ENCODE peak calls at places on chromosomes 7 and 10, in ten cellular contexts. One of them, this sample, is unnamed.

GRCh38 chr10:132614431-132615341 is 77.1 kb downstream of the INPP5A start:
- DNase-seq in aorta: peak; percentile 54
- DNase-seq in psoas muscle: no peak
- DNase-seq in fibroblast of lung: no peak
- DNase-seq in testis: no peak
- DNase-seq in DND-41: no peak
- DNase-seq in heart right ventricle: no peak
- DNase-seq in Peyer's patch: peak; percentile 31
- DNase-seq in thoracic aorta: no peak
- DNase-seq in OCI-LY7: no peak
- DNase-seq in this sample: no peak

GRCh38 chr10:110918269-110918632 is 729 bp downstream of the BBIP1 start:
- DNase-seq in aorta: peak; percentile 99
- DNase-seq in psoas muscle: no peak
- DNase-seq in fibroblast of lung: peak; percentile 96
- DNase-seq in testis: peak; percentile 97
- DNase-seq in DND-41: peak; percentile 92
- DNase-seq in heart right ventricle: no peak
- DNase-seq in Peyer's patch: no peak
- DNase-seq in thoracic aorta: peak; percentile 87
- DNase-seq in OCI-LY7: no peak
- DNase-seq in this sample: no peak

GRCh38 chr10:77799352-77799751 is 127.2 kb downstream of the DLG5 start:
- DNase-seq in aorta: peak; percentile 45
- DNase-seq in psoas muscle: peak; percentile 1
- DNase-seq in fibroblast of lung: peak; percentile 33
- DNase-seq in testis: no peak
- DNase-seq in DND-41: no peak
- DNase-seq in heart right ventricle: no peak
- DNase-seq in Peyer's patch: no peak
- DNase-seq in thoracic aorta: no peak
- DNase-seq in OCI-LY7: no peak
- DNase-seq in this sample: peak; percentile 72

GRCh38 chr10:48649349-48649944 is 35.2 kb upstream of the WDFY4 start:
- DNase-seq in aorta: no peak
- DNase-seq in psoas muscle: no peak
- DNase-seq in fibroblast of lung: no peak
- DNase-seq in testis: no peak
- DNase-seq in DND-41: no peak
- DNase-seq in heart right ventricle: no peak
- DNase-seq in Peyer's patch: no peak
- DNase-seq in thoracic aorta: no peak
- DNase-seq in OCI-LY7: no peak
- DNase-seq in this sample: no peak

GRCh38 chr10:121284952-121285351 is 313.3 kb downstream of the FGFR2 start:
- DNase-seq in aorta: no peak
- DNase-seq in psoas muscle: no peak
- DNase-seq in fibroblast of lung: no peak
- DNase-seq in testis: peak; percentile 19
- DNase-seq in DND-41: no peak
- DNase-seq in heart right ventricle: no peak
- DNase-seq in Peyer's patch: no peak
- DNase-seq in thoracic aorta: no peak
- DNase-seq in OCI-LY7: no peak
- DNase-seq in this sample: no peak

GRCh38 chr7:78605131-78605530 is 806.6 kb downstream of the PHTF2 start:
- DNase-seq in aorta: no peak
- DNase-seq in psoas muscle: no peak
- DNase-seq in fibroblast of lung: peak; percentile 15
- DNase-seq in testis: no peak
- DNase-seq in DND-41: no peak
- DNase-seq in heart right ventricle: no peak
- DNase-seq in Peyer's patch: no peak
- DNase-seq in thoracic aorta: no peak
- DNase-seq in OCI-LY7: no peak
- DNase-seq in this sample: no peak

GRCh38 chr7:155587486-155587885 is 41.1 kb upstream of the CNPY1 start:
- DNase-seq in aorta: no peak
- DNase-seq in psoas muscle: no peak
- DNase-seq in fibroblast of lung: no peak
- DNase-seq in testis: no peak
- DNase-seq in DND-41: no peak
- DNase-seq in heart right ventricle: no peak
- DNase-seq in Peyer's patch: no peak
- DNase-seq in thoracic aorta: no peak
- DNase-seq in OCI-LY7: no peak
- DNase-seq in this sample: no peak

GRCh38 chr7:2954433-2954853 is 89.2 kb downstream of the CARD11 start:
- DNase-seq in aorta: no peak
- DNase-seq in psoas muscle: no peak
- DNase-seq in fibroblast of lung: no peak
- DNase-seq in testis: no peak
- DNase-seq in DND-41: no peak
- DNase-seq in heart right ventricle: no peak
- DNase-seq in Peyer's patch: no peak
- DNase-seq in thoracic aorta: no peak
- DNase-seq in OCI-LY7: no peak
- DNase-seq in this sample: no peak

GRCh38 chr10:70193391-70193844 is 23.1 kb upstream of the SAR1A start:
- DNase-seq in aorta: no peak
- DNase-seq in psoas muscle: no peak
- DNase-seq in fibroblast of lung: peak; percentile 21
- DNase-seq in testis: no peak
- DNase-seq in DND-41: no peak
- DNase-seq in heart right ventricle: no peak
- DNase-seq in Peyer's patch: no peak
- DNase-seq in thoracic aorta: no peak
- DNase-seq in OCI-LY7: no peak
- DNase-seq in this sample: no peak

DNA sequence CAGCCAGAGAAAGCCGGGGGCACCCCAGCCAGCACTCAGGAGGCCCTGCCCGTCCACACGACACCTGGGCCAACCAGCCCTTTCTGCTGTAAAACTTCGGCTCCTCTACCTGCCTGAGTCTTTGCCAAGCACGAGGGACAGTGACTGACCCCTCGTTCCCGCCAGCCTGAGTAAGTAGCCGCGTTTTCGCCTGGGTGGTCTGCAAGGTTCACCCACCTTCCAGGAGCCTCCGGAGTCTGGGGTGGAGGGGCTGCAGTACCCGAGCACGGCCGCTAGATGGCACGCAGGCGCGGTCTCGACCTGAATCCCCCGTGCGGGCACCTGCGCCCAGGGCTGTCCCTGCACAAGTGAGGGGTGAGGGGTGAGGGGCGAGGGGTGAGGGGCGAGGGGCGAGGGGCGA is 192.7 kb downstream of the PTPRN2 start:
- DNase-seq in aorta: peak; percentile 79
- DNase-seq in psoas muscle: no peak
- DNase-seq in fibroblast of lung: no peak
- DNase-seq in testis: peak; percentile 68
- DNase-seq in DND-41: peak; percentile 51
- DNase-seq in heart right ventricle: peak; percentile 27
- DNase-seq in Peyer's patch: peak; percentile 72
- DNase-seq in thoracic aorta: no peak
- DNase-seq in OCI-LY7: peak; percentile 5
- DNase-seq in this sample: no peak
- H3K9me3 ChIP-seq in aorta: peaks cover 3% of the 10 kb centered on the region
- H3K9me3 ChIP-seq in psoas muscle: peaks cover 3% of the 10 kb centered on the region
- H3K9me3 ChIP-seq in fibroblast of lung: no peaks in the 10 kb centered on the region
- H3K9me3 ChIP-seq in testis: no peaks in the 10 kb centered on the region
- H3K9me3 ChIP-seq in DND-41: peaks cover 5% of the 10 kb centered on the region
- H3K9me3 ChIP-seq in heart right ventricle: peaks cover 14% of the 10 kb centered on the region
- H3K9me3 ChIP-seq in Peyer's patch: no peaks in the 10 kb centered on the region
- H3K9me3 ChIP-seq in thoracic aorta: peaks cover 2% of the 10 kb centered on the region
- H3K9me3 ChIP-seq in OCI-LY7: peaks cover 4% of the 10 kb centered on the region
- H3K9me3 ChIP-seq in this sample: no peaks in the 10 kb centered on the region

GRCh38 chr10:71259282-71259681 is 46.9 kb downstream of the UNC5B start:
- DNase-seq in aorta: no peak
- DNase-seq in psoas muscle: no peak
- DNase-seq in fibroblast of lung: no peak
- DNase-seq in testis: no peak
- DNase-seq in DND-41: no peak
- DNase-seq in heart right ventricle: no peak
- DNase-seq in Peyer's patch: no peak
- DNase-seq in thoracic aorta: no peak
- DNase-seq in OCI-LY7: no peak
- DNase-seq in this sample: no peak
- H3K4me1 ChIP-seq in aorta: no peaks in the 10 kb centered on the region
- H3K4me1 ChIP-seq in psoas muscle: peaks cover 49% of the 10 kb centered on the region
- H3K4me1 ChIP-seq in fibroblast of lung: peaks cover 16% of the 10 kb centered on the region
- H3K4me1 ChIP-seq in testis: peaks cover 27% of the 10 kb centered on the region
- H3K4me1 ChIP-seq in DND-41: no peaks in the 10 kb centered on the region
- H3K4me1 ChIP-seq in heart right ventricle: peaks cover 70% of the 10 kb centered on the region
- H3K4me1 ChIP-seq in Peyer's patch: peaks cover 65% of the 10 kb centered on the region
- H3K4me1 ChIP-seq in thoracic aorta: peaks cover 12% of the 10 kb centered on the region
- H3K4me1 ChIP-seq in OCI-LY7: no peaks in the 10 kb centered on the region
- H3K4me1 ChIP-seq in this sample: no peaks in the 10 kb centered on the region

GRCh38 chr7:158272091-158272490 is 315.5 kb downstream of the PTPRN2 start:
- DNase-seq in aorta: peak; percentile 31
- DNase-seq in psoas muscle: peak; percentile 8
- DNase-seq in fibroblast of lung: no peak
- DNase-seq in testis: no peak
- DNase-seq in DND-41: no peak
- DNase-seq in heart right ventricle: no peak
- DNase-seq in Peyer's patch: peak; percentile 38
- DNase-seq in thoracic aorta: no peak
- DNase-seq in OCI-LY7: no peak
- DNase-seq in this sample: no peak
- H3K9me3 ChIP-seq in aorta: no peaks in the 10 kb centered on the region
- H3K9me3 ChIP-seq in psoas muscle: no peaks in the 10 kb centered on the region
- H3K9me3 ChIP-seq in fibroblast of lung: no peaks in the 10 kb centered on the region
- H3K9me3 ChIP-seq in testis: no peaks in the 10 kb centered on the region
- H3K9me3 ChIP-seq in DND-41: no peaks in the 10 kb centered on the region
- H3K9me3 ChIP-seq in heart right ventricle: no peaks in the 10 kb centered on the region
- H3K9me3 ChIP-seq in Peyer's patch: no peaks in the 10 kb centered on the region
- H3K9me3 ChIP-seq in thoracic aorta: no peaks in the 10 kb centered on the region
- H3K9me3 ChIP-seq in OCI-LY7: no peaks in the 10 kb centered on the region
- H3K9me3 ChIP-seq in this sample: no peaks in the 10 kb centered on the region

GRCh38 chr10:24904830-24905229 is 47.6 kb downstream of the PRTFDC1 start:
- DNase-seq in aorta: no peak
- DNase-seq in psoas muscle: no peak
- DNase-seq in fibroblast of lung: no peak
- DNase-seq in testis: no peak
- DNase-seq in DND-41: no peak
- DNase-seq in heart right ventricle: no peak
- DNase-seq in Peyer's patch: peak; percentile 64
- DNase-seq in thoracic aorta: no peak
- DNase-seq in OCI-LY7: no peak
- DNase-seq in this sample: no peak
- H3K4me1 ChIP-seq in aorta: peaks cover 4% of the 10 kb centered on the region
- H3K4me1 ChIP-seq in psoas muscle: peaks cover 15% of the 10 kb centered on the region
- H3K4me1 ChIP-seq in fibroblast of lung: peaks cover 10% of the 10 kb centered on the region
- H3K4me1 ChIP-seq in testis: peaks cover 19% of the 10 kb centered on the region
- H3K4me1 ChIP-seq in DND-41: no peaks in the 10 kb centered on the region
- H3K4me1 ChIP-seq in heart right ventricle: peaks cover 12% of the 10 kb centered on the region
- H3K4me1 ChIP-seq in Peyer's patch: peaks cover 23% of the 10 kb centered on the region
- H3K4me1 ChIP-seq in thoracic aorta: peaks cover 16% of the 10 kb centered on the region
- H3K4me1 ChIP-seq in OCI-LY7: no peaks in the 10 kb centered on the region
- H3K4me1 ChIP-seq in this sample: peaks cover 22% of the 10 kb centered on the region

DNA sequence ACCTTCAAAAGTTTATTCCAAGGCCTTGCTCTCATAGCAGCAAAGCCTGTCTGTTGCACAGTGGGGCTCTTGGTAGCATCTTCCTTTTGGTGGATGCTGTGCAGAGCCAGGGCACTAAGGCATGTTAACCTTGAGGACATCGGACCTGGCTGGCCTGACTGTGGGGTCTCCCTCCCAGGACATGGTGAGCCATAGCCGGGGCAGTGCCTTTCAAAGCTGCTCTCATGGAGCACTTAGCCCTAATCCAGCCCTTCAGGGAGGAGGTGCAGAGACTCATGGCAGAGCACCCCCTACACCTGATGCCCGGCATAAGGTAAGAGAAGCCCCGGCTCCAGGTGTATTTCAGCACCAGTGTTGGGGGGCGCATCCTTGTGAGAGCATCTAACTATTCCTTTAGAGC is 941.4 kb upstream of the ZNF722 start:
- DNase-seq in aorta: no peak
- DNase-seq in psoas muscle: no peak
- DNase-seq in fibroblast of lung: no peak
- DNase-seq in testis: no peak
- DNase-seq in DND-41: no peak
- DNase-seq in heart right ventricle: no peak
- DNase-seq in Peyer's patch: no peak
- DNase-seq in thoracic aorta: no peak
- DNase-seq in OCI-LY7: no peak
- DNase-seq in this sample: no peak
- H3K9me3 ChIP-seq in aorta: peaks cover 1% of the 10 kb centered on the region
- H3K9me3 ChIP-seq in psoas muscle: no peaks in the 10 kb centered on the region
- H3K9me3 ChIP-seq in fibroblast of lung: no peaks in the 10 kb centered on the region
- H3K9me3 ChIP-seq in testis: no peaks in the 10 kb centered on the region
- H3K9me3 ChIP-seq in DND-41: peaks cover 11% of the 10 kb centered on the region
- H3K9me3 ChIP-seq in heart right ventricle: peaks cover 61% of the 10 kb centered on the region
- H3K9me3 ChIP-seq in Peyer's patch: peaks cover 11% of the 10 kb centered on the region
- H3K9me3 ChIP-seq in thoracic aorta: no peaks in the 10 kb centered on the region
- H3K9me3 ChIP-seq in OCI-LY7: no peaks in the 10 kb centered on the region
- H3K9me3 ChIP-seq in this sample: no peaks in the 10 kb centered on the region

GRCh38 chr7:70707823-70708243 is 424.1 kb upstream of the GALNT17 start:
- DNase-seq in aorta: no peak
- DNase-seq in psoas muscle: no peak
- DNase-seq in fibroblast of lung: peak; percentile 19
- DNase-seq in testis: no peak
- DNase-seq in DND-41: no peak
- DNase-seq in heart right ventricle: no peak
- DNase-seq in Peyer's patch: no peak
- DNase-seq in thoracic aorta: no peak
- DNase-seq in OCI-LY7: no peak
- DNase-seq in this sample: no peak
- H3K4me1 ChIP-seq in aorta: no peaks in the 10 kb centered on the region
- H3K4me1 ChIP-seq in psoas muscle: peaks cover 48% of the 10 kb centered on the region
- H3K4me1 ChIP-seq in fibroblast of lung: peaks cover 7% of the 10 kb centered on the region
- H3K4me1 ChIP-seq in testis: no peaks in the 10 kb centered on the region
- H3K4me1 ChIP-seq in DND-41: no peaks in the 10 kb centered on the region
- H3K4me1 ChIP-seq in heart right ventricle: no peaks in the 10 kb centered on the region
- H3K4me1 ChIP-seq in Peyer's patch: peaks cover 14% of the 10 kb centered on the region
- H3K4me1 ChIP-seq in thoracic aorta: peaks cover 11% of the 10 kb centered on the region
- H3K4me1 ChIP-seq in OCI-LY7: no peaks in the 10 kb centered on the region
- H3K4me1 ChIP-seq in this sample: peaks cover 5% of the 10 kb centered on the region

DNA sequence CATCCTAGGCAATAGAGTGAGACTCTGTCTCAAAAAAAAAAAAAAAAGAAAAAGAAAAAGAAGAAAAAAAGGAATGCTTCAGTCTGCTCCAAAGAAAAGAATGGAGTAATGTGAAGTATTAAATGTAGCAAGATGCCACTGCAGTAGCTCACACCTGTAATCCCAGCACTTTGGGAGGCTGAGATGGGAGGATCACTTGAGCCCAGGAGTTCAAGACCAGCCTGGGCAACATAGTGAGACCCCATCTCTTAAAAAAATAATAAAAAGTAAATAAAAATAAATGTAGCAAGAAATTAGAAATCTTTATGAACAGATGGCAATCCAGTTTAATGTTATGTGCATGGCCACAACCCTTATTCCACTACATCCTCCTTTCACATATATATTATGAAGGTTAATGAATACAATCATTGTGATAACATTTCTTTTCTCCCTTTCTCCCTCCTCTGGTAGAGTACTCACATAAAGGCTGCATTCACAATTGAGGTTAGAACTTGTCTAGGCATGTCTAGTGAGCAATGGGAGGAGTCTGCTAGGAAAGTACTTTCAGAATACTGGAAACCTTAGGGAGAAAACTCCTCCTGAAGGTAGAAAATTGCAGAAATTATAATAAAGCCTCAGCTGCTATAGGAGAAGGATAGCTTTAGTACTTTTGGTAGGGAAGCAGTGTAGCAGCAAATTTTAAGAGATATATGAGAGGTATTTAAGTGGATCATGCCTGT is 20.4 kb downstream of the KLLN start:
- DNase-seq in aorta: no peak
- DNase-seq in psoas muscle: no peak
- DNase-seq in fibroblast of lung: peak; percentile 86
- DNase-seq in testis: no peak
- DNase-seq in DND-41: no peak
- DNase-seq in heart right ventricle: no peak
- DNase-seq in Peyer's patch: no peak
- DNase-seq in thoracic aorta: no peak
- DNase-seq in OCI-LY7: no peak
- DNase-seq in this sample: no peak
- H3K9me3 ChIP-seq in aorta: no peaks in the 10 kb centered on the region
- H3K9me3 ChIP-seq in psoas muscle: no peaks in the 10 kb centered on the region
- H3K9me3 ChIP-seq in fibroblast of lung: no peaks in the 10 kb centered on the region
- H3K9me3 ChIP-seq in testis: no peaks in the 10 kb centered on the region
- H3K9me3 ChIP-seq in DND-41: no peaks in the 10 kb centered on the region
- H3K9me3 ChIP-seq in heart right ventricle: no peaks in the 10 kb centered on the region
- H3K9me3 ChIP-seq in Peyer's patch: no peaks in the 10 kb centered on the region
- H3K9me3 ChIP-seq in thoracic aorta: no peaks in the 10 kb centered on the region
- H3K9me3 ChIP-seq in OCI-LY7: no peaks in the 10 kb centered on the region
- H3K9me3 ChIP-seq in this sample: no peaks in the 10 kb centered on the region

This sample was measured in CD4-positive, alpha-beta memory T cell.